ENCODE peak calls at places on chromosomes 1 and 21, in four cellular contexts. C is mesendoderm, W is IMR-90, D is H1. M is an unnamed sample.

GRCh38 chr1:66333463-66334232 is 200.3 kb upstream of the SGIP1 start:
- DNase-seq in C (peak), W (no peak), D (no peak), M (no peak)

GRCh38 chr21:45179568-45180288 is 105.3 kb downstream of the ADARB1 start:
- DNase-seq in C (no peak), W (no peak), D (no peak), M (no peak)

GRCh38 chr1:196535727-196536126 is 72.5 kb downstream of the KCNT2 start:
- DNase-seq in C (peak), W (peak), D (no peak), M (peak)

GRCh38 chr1:21665711-21666571 is 3.2 kb downstream of the RAP1GAP start:
- DNase-seq in C (no peak), W (peak), D (no peak), M (no peak)

GRCh38 chr1:96487961-96488360 is 233.6 kb upstream of the PTBP2 start:
- DNase-seq in C (no peak), W (no peak), D (no peak), M (no peak)

GRCh38 chr1:239810071-239810481 is 281.6 kb upstream of the FMN2 start:
- DNase-seq in C (peak), W (no peak), D (no peak), M (peak)

GRCh38 chr1:71222668-71223067 is 141.8 kb upstream of the ZRANB2 start:
- DNase-seq in C (peak), W (no peak), D (no peak), M (no peak)

GRCh38 chr1:4468386-4468785 is 186.0 kb upstream of the AJAP1 start:
- DNase-seq in C (no peak), W (no peak), D (no peak), M (no peak)

GRCh38 chr21:42353623-42354022 is 2.8 kb upstream of the TFF2 start:
- DNase-seq in C (no peak), W (no peak), D (no peak), M (no peak)

GRCh38 chr1:111448482-111448917 is 556 bp downstream of the WDR77 start:
- DNase-seq in C (peak), W (peak), D (no peak), M (no peak)

GRCh38 chr21:39489380-39489924 is 37.7 kb downstream of the SH3BGR start:
- DNase-seq in C (no peak), W (no peak), D (no peak), M (no peak)

GRCh38 chr1:168190284-168190884 is 11.6 kb downstream of the TIPRL start:
- DNase-seq in C (no peak), W (no peak), D (no peak), M (no peak)

GRCh38 chr1:116325922-116326321 is 47.1 kb upstream of the ATP1A1 start:
- DNase-seq in C (peak), W (no peak), D (no peak), M (no peak)

GRCh38 chr1:203626910-203627246 is 246 bp downstream of the ATP2B4 start:
- DNase-seq in C (no peak), W (no peak), D (peak), M (peak)

GRCh38 chr21:34841154-34841553 is 172.4 kb downstream of the CLIC6 start:
- DNase-seq in C (no peak), W (no peak), D (no peak), M (no peak)

GRCh38 chr1:26677306-26678115 is 18.3 kb upstream of the ARID1A start:
- DNase-seq in C (peak), W (peak), D (peak), M (peak)

GRCh38 chr1:160400646-160401486 is 502 bp downstream of the VANGL2 start:
- DNase-seq in C (no peak), W (no peak), D (peak), M (peak)

GRCh38 chr1:10900265-10900651 is 103.8 kb upstream of the CASZ1 start:
- DNase-seq in C (peak), W (no peak), D (no peak), M (no peak)

DNA sequence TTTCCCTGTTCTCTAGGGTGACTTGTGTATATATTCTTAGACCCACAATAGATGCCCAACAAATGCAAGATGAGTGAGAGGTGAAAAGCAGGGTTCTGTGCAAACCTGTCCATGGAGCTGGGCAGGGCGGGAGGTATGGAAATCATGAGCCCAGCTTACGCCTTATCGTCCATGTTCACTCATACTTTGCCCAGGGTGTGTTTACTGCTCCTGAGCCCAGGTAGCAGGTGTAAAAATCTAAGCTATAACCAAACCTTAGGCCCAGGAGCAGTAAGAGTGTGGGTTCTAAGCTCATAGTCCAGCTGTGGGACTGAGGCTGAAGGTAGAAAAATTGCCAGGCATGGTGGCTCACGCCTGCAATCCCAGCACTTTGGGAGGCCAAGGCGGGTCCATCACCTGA is 48.1 kb downstream of the CACNA1E start:
- DNase-seq in C (no peak), W (no peak), D (no peak), M (no peak)
- H4K5ac ChIP-seq in C (no peak), W (no peak), D (no peak), M (no peak)

DNA sequence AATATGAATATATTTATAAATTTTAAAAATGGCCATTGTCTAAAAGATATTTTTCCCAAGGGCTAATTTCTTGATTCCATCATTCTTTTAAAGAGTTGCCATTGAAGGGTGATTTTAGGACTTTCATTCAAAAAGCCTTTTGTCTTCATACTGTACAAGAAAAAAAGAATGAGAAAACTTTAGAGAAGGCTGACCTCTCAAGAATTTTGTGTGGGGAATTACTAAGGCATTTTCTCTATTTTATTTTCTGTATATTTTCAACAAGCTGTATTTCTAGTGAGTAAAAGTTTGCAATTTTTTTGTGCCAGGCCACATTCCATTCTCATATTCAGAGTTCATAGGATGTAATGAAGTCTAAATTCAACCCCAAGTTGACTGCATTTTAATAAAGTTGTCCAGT is 49.3 kb downstream of the IVNS1ABP start:
- DNase-seq in C (no peak), W (no peak), D (no peak), M (no peak)
- H4K5ac ChIP-seq in C (no peak), W (no peak), D (no peak), M (no peak)

DNA sequence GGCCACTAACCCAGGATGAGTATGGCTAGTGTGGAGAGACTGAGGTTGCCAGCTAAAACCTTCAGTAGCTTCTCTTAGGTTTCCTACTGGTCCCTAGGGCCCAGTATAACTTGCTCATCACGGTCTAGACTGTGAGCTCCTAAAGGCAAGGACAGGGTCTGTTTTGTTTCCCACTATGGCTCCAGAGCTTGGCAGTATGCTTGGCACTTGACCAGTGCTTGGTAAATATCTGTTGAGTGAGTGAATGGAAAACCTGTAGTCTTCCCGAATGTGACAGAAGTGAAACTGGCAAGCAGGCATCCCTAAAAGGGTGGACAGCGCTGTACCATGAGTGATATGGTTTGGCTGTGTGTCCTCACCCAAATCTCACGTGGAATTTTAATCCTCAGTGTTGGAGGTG is 13.1 kb upstream of the PARS2 start:
- DNase-seq in C (no peak), W (no peak), D (no peak), M (no peak)
- H4K5ac ChIP-seq in C (no peak), W (no peak), D (no peak), M (no peak)

DNA sequence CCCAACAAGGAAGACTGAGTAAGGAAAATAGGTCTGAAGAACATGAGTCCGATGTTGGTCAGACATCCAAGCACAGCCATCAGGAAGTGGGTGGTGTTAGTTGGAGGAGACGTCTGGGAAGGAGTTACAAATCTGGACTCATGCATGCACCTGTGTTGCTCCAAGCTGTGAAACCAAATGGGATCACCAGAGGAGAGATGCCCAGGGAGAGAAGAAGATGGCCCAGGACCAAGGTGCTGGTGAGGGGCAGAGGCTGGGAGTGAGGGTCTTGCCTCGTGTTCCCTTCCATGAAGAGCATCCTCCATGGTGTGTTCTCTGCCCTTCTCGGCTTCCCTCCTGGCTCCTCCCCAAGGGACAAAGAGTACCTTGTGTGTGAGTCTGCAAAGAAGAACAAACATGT is 405.6 kb downstream of the NPHP4 start:
- DNase-seq in C (no peak), W (no peak), D (no peak), M (peak)
- H4K5ac ChIP-seq in C (no peak), W (no peak), D (no peak), M (no peak)

DNA sequence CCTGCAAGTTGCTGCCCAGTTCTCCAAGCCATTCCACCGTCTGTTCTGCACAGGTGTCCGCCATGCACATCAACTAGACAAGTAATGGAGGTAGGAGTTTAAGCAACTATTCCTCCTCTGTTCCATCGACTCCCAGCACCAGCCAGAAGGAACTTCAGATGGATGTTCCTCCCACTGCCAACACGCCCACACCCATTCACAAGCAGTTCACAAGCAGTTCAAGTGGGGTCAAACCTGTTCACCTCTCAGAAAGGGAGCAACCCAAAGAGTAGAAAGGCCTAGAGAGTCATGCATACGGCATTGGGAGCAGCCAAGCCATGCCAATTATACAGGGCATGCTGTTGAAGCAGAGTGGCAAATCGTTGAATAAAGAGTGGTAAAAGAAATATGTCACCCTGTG is 4.3 kb upstream of the TDRD5 start:
- DNase-seq in C (no peak), W (no peak), D (no peak), M (no peak)
- H4K5ac ChIP-seq in C (no peak), W (no peak), D (no peak), M (no peak)

GRCh38 chr21:14551741-14552140 is 5.6 kb upstream of the SAMSN1 start:
- DNase-seq in C (no peak), W (no peak), D (no peak), M (no peak)

GRCh38 chr21:14550200-14550599 is 4.1 kb upstream of the SAMSN1 start:
- DNase-seq in C (peak), W (no peak), D (no peak), M (no peak)

GRCh38 chr21:14545906-14546480 is at the start of gene SAMSN1:
- DNase-seq in C (no peak), W (no peak), D (no peak), M (no peak)

GRCh38 chr21:14547834-14548513 is 1.9 kb upstream of the SAMSN1 start:
- DNase-seq in C (no peak), W (no peak), D (no peak), M (no peak)

DNA sequence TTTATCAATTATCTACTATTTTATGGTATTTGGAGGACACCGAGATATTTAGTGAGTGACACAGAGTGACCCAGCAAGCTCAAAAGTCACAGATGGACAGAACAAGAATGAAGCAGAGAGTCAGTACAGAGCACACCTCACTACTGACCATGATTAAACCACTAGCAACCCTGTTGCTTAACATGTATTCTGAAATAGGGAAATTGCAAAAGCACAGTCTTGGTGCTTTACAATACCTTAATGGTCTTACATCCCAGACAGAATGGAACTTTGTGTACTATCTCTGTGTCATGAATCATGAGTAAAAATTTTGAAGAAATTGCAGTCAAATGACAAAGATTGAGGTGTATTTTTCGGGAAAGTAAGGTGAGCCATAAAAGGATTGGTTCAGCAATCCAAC is 2.6 kb upstream of the SAMSN1 start:
- DNase-seq in C (no peak), W (no peak), D (no peak), M (no peak)
- H4K5ac ChIP-seq in C (no peak), W (no peak), D (no peak), M (no peak)

DNA sequence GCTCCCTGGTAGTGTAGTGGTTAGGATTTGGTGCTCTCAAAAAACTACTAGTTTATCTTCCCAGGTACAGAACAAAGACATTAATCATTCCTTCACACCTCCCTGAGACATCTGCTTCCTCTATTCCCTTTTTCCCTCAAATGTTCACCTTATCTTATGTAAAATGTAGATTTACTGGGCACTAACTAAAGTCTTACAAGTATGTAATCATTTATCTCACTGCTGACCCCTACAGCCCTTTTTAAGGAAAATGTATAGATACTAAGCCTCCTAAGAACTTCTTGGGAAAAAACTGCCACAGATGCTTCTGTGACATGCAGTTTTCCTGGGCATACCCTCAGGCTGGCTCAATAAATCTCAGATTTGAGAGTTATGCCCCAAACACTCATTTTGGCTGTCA is 50.8 kb upstream of the NEK7 start:
- DNase-seq in C (peak), W (no peak), D (no peak), M (no peak)
- H4K5ac ChIP-seq in C (no peak), W (no peak), D (no peak), M (no peak)

GRCh38 chr1:206541236-206541833 is 34.0 kb downstream of the RASSF5 start:
- DNase-seq in C (no peak), W (no peak), D (no peak), M (no peak)

GRCh38 chr1:206538901-206539655 is 31.7 kb downstream of the RASSF5 start:
- DNase-seq in C (no peak), W (no peak), D (no peak), M (no peak)

GRCh38 chr1:206537141-206537540 is 29.8 kb downstream of the RASSF5 start:
- DNase-seq in C (no peak), W (peak), D (no peak), M (no peak)

GRCh38 chr1:206538086-206538781 is 30.9 kb downstream of the RASSF5 start:
- DNase-seq in C (no peak), W (no peak), D (no peak), M (no peak)

GRCh38 chr1:206540044-206540758 is 32.9 kb downstream of the RASSF5 start:
- DNase-seq in C (no peak), W (no peak), D (no peak), M (no peak)
- H4K5ac ChIP-seq in C (no peak), W (no peak), D (no peak), M (no peak)

DNA sequence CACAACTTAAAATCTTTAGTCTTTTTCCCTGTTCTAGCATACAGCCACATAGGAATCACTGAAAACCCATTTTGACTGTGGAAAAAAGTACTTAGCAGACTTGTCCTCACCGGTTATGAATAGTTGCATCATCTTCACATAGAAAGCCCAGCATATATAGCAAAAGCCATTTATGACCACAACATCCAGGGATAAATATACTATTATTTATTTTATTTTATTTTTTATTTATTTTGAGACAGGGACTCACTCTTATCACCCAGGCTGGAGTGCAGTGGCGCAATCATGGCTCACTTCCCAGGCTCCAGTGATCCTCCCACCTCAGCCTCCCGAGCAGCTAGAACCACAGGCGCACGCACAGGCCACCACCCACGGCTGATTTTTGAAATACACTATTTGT is 175.3 kb downstream of the GALNT2 start:
- DNase-seq in C (no peak), W (no peak), D (peak), M (peak)
- H4K5ac ChIP-seq in C (no peak), W (no peak), D (no peak), M (no peak)

GRCh38 chr1:58064281-58064680 is 482.2 kb downstream of the OMA1 start:
- DNase-seq in C (peak), W (no peak), D (no peak), M (peak)
- H4K5ac ChIP-seq in C (no peak), W (no peak), D (no peak), M (no peak)

M was measured in H9.